ENCODE peak calls at places on chromosomes 11 and 22, in nine cellular contexts. U, R, N, M, I, D, J, H and X are unnamed samples.

GRCh38 chr11:2891291-2891690 is 5.7 kb upstream of the CDKN1C start:
- DNase-seq in I (no peak), J (no peak), N (peak), D (no peak), R (peak), H (no peak), M (no peak), U (no peak), X (no peak)

GRCh38 chr22:24129980-24130379 is 51.3 kb upstream of the SUSD2 start:
- DNase-seq in R (no peak), N (no peak), J (no peak), H (no peak), D (no peak), U (no peak), I (no peak), M (no peak), X (no peak)

GRCh38 chr11:112355726-112356125 is 95.1 kb upstream of the PLET1 start:
- DNase-seq in U (no peak), D (peak), I (peak), H (peak), R (peak), J (peak), M (no peak), N (peak), X (peak)

GRCh38 chr11:67352546-67353316 is 615 bp downstream of the POLD4 start:
- DNase-seq in M (no peak), I (no peak), R (no peak), N (no peak), H (peak), U (no peak), J (no peak), D (peak), X (peak)

GRCh38 chr11:4607111-4607510 is 920 bp downstream of the TRIM68 start:
- DNase-seq in H (no peak), J (no peak), I (no peak), N (no peak), R (no peak), U (no peak), D (no peak), M (no peak), X (no peak)

GRCh38 chr11:62461740-62462522 is 43.1 kb downstream of the SCGB1A1 start:
- DNase-seq in R (no peak), M (no peak), N (no peak), J (no peak), H (no peak), I (no peak), U (no peak), D (peak), X (peak)

GRCh38 chr22:23856721-23857605 is 712 bp upstream of the SLC2A11 start:
- DNase-seq in J (no peak), R (peak), I (no peak), U (no peak), D (peak), M (no peak), N (peak), H (peak), X (peak)

GRCh38 chr11:12149672-12150225 is 39.4 kb downstream of the MICAL2 start:
- DNase-seq in D (no peak), H (peak), J (no peak), R (no peak), M (no peak), I (peak), N (no peak), U (no peak), X (peak)

GRCh38 chr22:43890901-43891331 is 897 bp downstream of the PNPLA5 start:
- DNase-seq in J (no peak), N (no peak), H (peak), R (no peak), M (no peak), D (no peak), I (no peak), U (no peak), X (no peak)

GRCh38 chr11:88312665-88313064 is 24.9 kb downstream of the CTSC start:
- DNase-seq in U (no peak), H (no peak), M (no peak), D (peak), J (no peak), N (no peak), I (no peak), R (no peak), X (no peak)

GRCh38 chr11:35483131-35483800 is 42.1 kb downstream of the PAMR1 start:
- DNase-seq in R (no peak), N (no peak), I (no peak), J (no peak), M (no peak), D (peak), U (no peak), H (no peak), X (no peak)

GRCh38 chr11:102347526-102348331 is 715 bp downstream of the BIRC2 start:
- DNase-seq in J (no peak), N (peak), M (no peak), I (no peak), R (no peak), U (no peak), D (peak), H (no peak), X (peak)

GRCh38 chr11:35683728-35684339 is 21.3 kb downstream of the TRIM44 start:
- DNase-seq in J (no peak), R (no peak), D (peak), M (no peak), I (no peak), N (no peak), U (no peak), H (no peak), X (peak)

GRCh38 chr11:60222141-60222540 is 20.8 kb downstream of the MS4A4E start:
- DNase-seq in H (no peak), I (no peak), N (no peak), R (no peak), D (no peak), U (no peak), J (no peak), M (no peak), X (no peak)

GRCh38 chr11:129324533-129325175 is 51.0 kb upstream of the BARX2 start:
- DNase-seq in D (peak), M (peak), R (no peak), I (no peak), U (peak), H (no peak), N (no peak), J (no peak), X (no peak)

GRCh38 chr11:33970984-33971466 is 79.1 kb upstream of the LMO2 start:
- DNase-seq in M (no peak), U (peak), N (peak), D (peak), I (no peak), R (no peak), H (no peak), J (no peak), X (peak)

GRCh38 chr11:33942954-33943353 is 51.1 kb upstream of the LMO2 start:
- DNase-seq in R (no peak), N (no peak), M (no peak), U (peak), H (no peak), J (no peak), D (peak), I (no peak), X (peak)

GRCh38 chr11:122215244-122215992 is 99.4 kb upstream of the BLID start:
- DNase-seq in U (peak), I (peak), J (peak), D (peak), M (peak), H (peak), R (peak), N (peak), X (peak)

GRCh38 chr11:57324154-57324885 is 432 bp downstream of the TNKS1BP1 start:
- DNase-seq in U (no peak), N (peak), D (peak), H (peak), J (no peak), I (no peak), M (no peak), R (peak), X (peak)

GRCh38 chr11:121352301-121352891 is 59.8 kb downstream of the SC5D start:
- DNase-seq in M (no peak), N (no peak), D (no peak), U (no peak), R (no peak), H (no peak), J (no peak), I (peak), X (no peak)

GRCh38 chr11:29119691-29120328 is 897.0 kb downstream of the KCNA4 start:
- DNase-seq in M (no peak), J (no peak), R (no peak), I (no peak), D (peak), H (no peak), N (no peak), U (no peak), X (no peak)

GRCh38 chr11:73356979-73357739 is 19.0 kb upstream of the RELT start:
- DNase-seq in H (no peak), I (no peak), R (no peak), N (no peak), M (no peak), D (no peak), J (no peak), U (no peak), X (no peak)

GRCh38 chr11:66950113-66950535 is 8.1 kb downstream of the PC start:
- DNase-seq in U (no peak), H (no peak), J (no peak), M (no peak), D (peak), R (no peak), I (peak), N (no peak), X (peak)

GRCh38 chr11:73597340-73597955 is 464 bp downstream of the FAM168A start:
- DNase-seq in U (no peak), R (no peak), J (no peak), H (no peak), I (no peak), D (no peak), N (no peak), M (no peak), X (peak)

GRCh38 chr11:132131051-132131450 is 760.6 kb downstream of the NTM start:
- DNase-seq in I (no peak), R (no peak), J (no peak), N (no peak), U (no peak), H (no peak), D (no peak), M (no peak), X (no peak)

GRCh38 chr11:28777126-28777525 is 668.9 kb downstream of the METTL15 start:
- DNase-seq in N (no peak), I (no peak), J (no peak), H (no peak), R (no peak), D (no peak), U (no peak), M (no peak), X (no peak)

GRCh38 chr22:40635008-40635939 is 1.2 kb downstream of the MRTFA start:
- DNase-seq in H (no peak), D (peak), I (no peak), U (peak), M (no peak), N (no peak), J (no peak), R (no peak), X (no peak)

GRCh38 chr11:27722945-27723344 is 22.7 kb upstream of the BDNF start:
- DNase-seq in N (peak), U (no peak), J (no peak), I (no peak), M (no peak), H (no peak), R (no peak), D (peak), X (no peak)

GRCh38 chr11:27722117-27722844 is 22.0 kb upstream of the BDNF start:
- DNase-seq in N (peak), U (no peak), J (no peak), I (peak), H (no peak), M (no peak), D (peak), R (no peak), X (peak)

GRCh38 chr11:27721505-27722116 is 21.4 kb upstream of the BDNF start:
- DNase-seq in D (no peak), H (no peak), I (no peak), M (no peak), U (no peak), J (no peak), R (no peak), N (peak), X (no peak)

GRCh38 chr11:27726981-27727380 is 26.7 kb upstream of the BDNF start:
- DNase-seq in D (no peak), H (no peak), J (no peak), U (no peak), N (no peak), I (no peak), M (no peak), R (no peak), X (no peak)

GRCh38 chr11:27723685-27724084 is 23.4 kb upstream of the BDNF start:
- DNase-seq in M (no peak), J (no peak), N (no peak), D (peak), R (no peak), U (no peak), H (no peak), I (no peak), X (no peak)
- TF ChIP-seq CTCF in M (no peak), J (peak), N (peak), D (peak), R (no peak), U (no peak), H (no peak), I (no peak), X (no peak)

DNA sequence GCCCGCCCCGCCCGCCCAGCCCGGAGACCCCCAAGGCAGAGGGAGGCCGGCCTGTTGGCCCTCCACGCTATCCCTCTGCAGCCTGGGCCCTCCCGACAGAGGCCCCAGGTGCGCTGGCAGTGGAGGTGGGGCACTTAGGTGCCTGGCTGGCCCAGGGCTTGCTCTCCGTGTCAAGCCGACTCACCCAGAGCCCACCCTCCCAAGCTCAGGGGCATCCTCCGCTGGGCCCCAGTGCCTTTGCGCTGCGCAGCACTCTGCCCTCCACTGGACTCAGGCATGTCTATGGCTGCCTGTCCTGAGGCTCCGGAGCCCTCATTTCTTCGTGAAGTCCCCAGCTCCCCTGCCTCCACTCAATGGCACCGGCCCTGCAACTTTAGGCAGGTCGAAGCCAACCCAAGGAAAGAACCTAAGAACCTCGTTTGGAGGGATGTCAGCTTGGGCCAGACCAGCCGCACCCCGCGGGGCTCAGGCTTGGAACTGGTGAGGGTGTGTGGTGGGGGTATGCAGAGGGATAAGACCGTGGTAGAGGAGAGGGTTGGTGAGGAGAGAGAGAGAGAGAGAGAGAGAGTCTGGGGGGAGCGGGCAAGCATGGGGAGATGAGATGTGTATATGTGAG is 6.1 kb downstream of the SMIM45 start:
- DNase-seq in D (no peak), J (no peak), M (no peak), H (no peak), N (no peak), R (no peak), I (no peak), U (no peak), X (no peak)
- H3K4me3 ChIP-seq in D (no peak), J (peak), M (no peak), H (no peak), N (peak), R (no peak), I (no peak), U (no peak), X (no peak)

DNA sequence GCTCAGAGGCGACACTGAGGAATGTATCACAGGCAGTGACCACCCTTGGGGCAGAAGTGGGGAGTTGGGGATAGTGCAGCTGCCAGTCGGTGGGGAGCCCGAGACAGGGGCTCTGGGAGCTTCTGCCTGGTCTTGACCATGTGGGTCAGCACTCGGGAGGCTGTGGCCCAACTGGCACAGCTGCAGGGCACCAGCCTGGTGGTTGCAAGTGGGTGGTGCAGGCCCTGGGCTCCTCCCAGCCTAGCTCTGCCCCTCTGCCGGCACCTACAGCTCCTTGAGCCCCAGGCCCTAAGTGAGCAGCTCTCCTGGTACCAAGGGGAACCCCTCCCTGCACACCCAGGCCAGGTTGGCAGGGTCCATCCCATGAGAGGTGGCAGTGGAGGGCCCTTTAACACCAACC is 12.6 kb upstream of the RASL10A start:
- DNase-seq in N (no peak), J (no peak), D (no peak), I (no peak), R (no peak), U (no peak), M (no peak), H (no peak), X (no peak)
- TF ChIP-seq CTCF in N (no peak), J (peak), D (no peak), I (no peak), R (no peak), U (no peak), M (no peak), H (no peak), X (no peak)

DNA sequence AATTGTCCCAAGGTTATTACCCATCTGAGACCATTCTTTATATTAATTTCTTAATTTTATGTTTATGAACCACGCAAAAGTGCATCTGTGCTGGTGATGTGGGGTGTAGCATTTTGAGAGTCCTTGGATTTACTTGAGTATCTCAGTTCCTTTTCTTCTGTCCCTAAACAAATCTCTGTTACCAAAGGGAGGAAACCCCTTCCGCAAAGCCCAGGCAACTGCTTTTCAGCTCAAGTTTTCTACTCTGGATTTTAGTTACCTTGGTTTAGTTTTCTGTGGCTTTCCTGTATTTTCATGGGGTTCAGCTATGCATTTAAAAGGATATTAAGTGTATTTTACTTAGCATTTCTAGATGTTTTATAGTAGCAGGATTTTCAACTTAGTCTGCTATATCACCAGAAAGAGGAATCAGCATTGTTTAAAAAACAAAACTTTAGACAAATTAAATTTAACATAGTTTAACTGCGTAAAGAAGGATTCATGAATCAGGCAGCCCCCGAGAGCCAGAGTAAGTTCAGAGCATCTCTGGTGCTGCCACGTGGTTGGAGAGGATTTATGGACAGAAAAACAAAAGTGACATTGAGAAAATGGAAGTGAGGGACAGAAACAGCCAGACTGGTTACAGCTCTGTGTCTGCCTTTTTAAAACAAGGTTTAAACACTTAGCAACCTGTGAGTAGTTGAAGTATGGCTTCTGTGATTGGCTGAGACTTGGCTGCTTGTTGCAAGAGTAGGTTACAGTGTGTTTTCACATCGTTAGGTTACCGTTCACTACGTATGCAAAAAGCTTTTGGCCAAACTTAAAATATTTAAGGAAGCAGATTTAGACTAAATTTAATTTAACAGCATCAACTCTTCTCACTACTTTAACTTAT is 9.6 kb downstream of the ADM start:
- DNase-seq in H (no peak), I (no peak), D (peak), J (no peak), N (peak), M (no peak), U (no peak), R (no peak), X (peak)
- H3K4me3 ChIP-seq in H (no peak), I (no peak), D (no peak), J (no peak), N (no peak), M (no peak), U (no peak), R (no peak), X (peak)

GRCh38 chr11:63705526-63705925 is 24.2 kb downstream of the RTN3 start:
- DNase-seq in J (no peak), M (no peak), H (no peak), I (no peak), R (no peak), U (no peak), N (no peak), D (no peak), X (no peak)
- TF ChIP-seq CTCF in J (no peak), M (no peak), H (no peak), I (no peak), R (no peak), U (no peak), N (no peak), D (no peak), X (no peak)

GRCh38 chr11:720642-721346 is 14.8 kb downstream of the EPS8L2 start:
- DNase-seq in H (no peak), D (no peak), R (peak), M (no peak), J (no peak), U (no peak), N (peak), I (no peak), X (peak)

GRCh38 chr11:721347-721912 is 15.4 kb downstream of the EPS8L2 start:
- DNase-seq in J (no peak), M (no peak), U (no peak), N (peak), I (no peak), R (no peak), D (no peak), H (no peak), X (no peak)

GRCh38 chr11:719214-720016 is 13.4 kb downstream of the EPS8L2 start:
- DNase-seq in R (no peak), J (no peak), H (no peak), U (no peak), N (no peak), I (no peak), M (no peak), D (no peak), X (no peak)

GRCh38 chr11:721913-722811 is 16.1 kb downstream of the EPS8L2 start:
- DNase-seq in U (no peak), I (no peak), R (no peak), J (no peak), D (no peak), N (no peak), H (peak), M (no peak), X (peak)

GRCh38 chr11:720017-720641 is 14.1 kb downstream of the EPS8L2 start:
- DNase-seq in U (no peak), I (no peak), N (no peak), D (no peak), H (no peak), J (no peak), M (no peak), R (no peak), X (no peak)
- H3K4me3 ChIP-seq in U (no peak), I (no peak), N (peak), D (no peak), H (no peak), J (peak), M (no peak), R (no peak), X (no peak)

GRCh38 chr11:133809525-133810178 is 35.7 kb downstream of the SPATA19 start:
- DNase-seq in H (no peak), I (peak), J (no peak), D (no peak), M (no peak), U (peak), N (peak), R (no peak), X (no peak)
- TF ChIP-seq CTCF in H (no peak), I (no peak), J (peak), D (no peak), M (no peak), U (no peak), N (peak), R (no peak), X (no peak)

GRCh38 chr11:114132944-114133394 is 73.5 kb downstream of the ZBTB16 start:
- DNase-seq in U (no peak), R (no peak), N (no peak), M (no peak), H (no peak), I (no peak), D (peak), J (no peak), X (no peak)
- H3K4me3 ChIP-seq in U (no peak), R (no peak), N (no peak), M (no peak), H (no peak), I (no peak), D (no peak), J (no peak), X (no peak)

DNA sequence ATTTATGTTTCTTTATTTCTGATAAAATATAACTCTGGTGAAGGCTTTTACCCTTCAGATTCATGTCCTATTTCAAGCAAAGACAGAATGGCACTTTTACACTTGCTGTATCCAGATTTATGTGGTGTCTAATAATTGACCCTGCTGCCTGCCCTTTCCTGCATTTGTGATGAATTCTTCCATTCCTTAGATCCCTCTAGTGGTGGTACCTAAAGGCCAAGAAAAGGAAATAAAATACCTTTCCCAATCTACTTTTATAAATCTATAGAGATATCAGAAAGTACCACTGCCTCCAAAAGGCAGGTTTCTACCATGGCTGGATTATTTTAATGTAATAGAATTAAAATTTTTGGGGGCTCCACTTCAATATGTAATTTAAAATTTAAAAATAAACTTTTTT is 34.2 kb downstream of the CCDC81 start:
- DNase-seq in J (no peak), H (no peak), I (no peak), U (no peak), R (no peak), N (no peak), D (no peak), M (no peak), X (no peak)
- TF ChIP-seq CTCF in J (peak), H (no peak), I (no peak), U (no peak), R (no peak), N (peak), D (peak), M (peak), X (no peak)